ENCODE peak calls at places on chromosome 7, in five cellular contexts. One of them, this sample, is unnamed.

GRCh38 chr7:157077986-157078644 is 60.6 kb upstream of the UBE3C start:
- DNase-seq in H1: no peak
- DNase-seq in neuronal stem cell: no peak
- DNase-seq in mesenchymal stem cell: no peak
- DNase-seq in trophoblast cell: no peak
- DNase-seq in this sample: peak; percentile 60

GRCh38 chr7:112254709-112255387 is 48.4 kb downstream of the ZNF277 start:
- DNase-seq in H1: no peak
- DNase-seq in neuronal stem cell: no peak
- DNase-seq in mesenchymal stem cell: no peak
- DNase-seq in trophoblast cell: no peak
- DNase-seq in this sample: no peak

GRCh38 chr7:4149236-4149635 is 532.9 kb upstream of the FOXK1 start:
- DNase-seq in H1: no peak
- DNase-seq in neuronal stem cell: no peak
- DNase-seq in mesenchymal stem cell: no peak
- DNase-seq in trophoblast cell: no peak
- DNase-seq in this sample: no peak

GRCh38 chr7:55516399-55516798 is 55.9 kb downstream of the VOPP1 start:
- DNase-seq in H1: no peak
- DNase-seq in neuronal stem cell: no peak
- DNase-seq in mesenchymal stem cell: no peak
- DNase-seq in trophoblast cell: no peak
- DNase-seq in this sample: no peak

GRCh38 chr7:83509255-83510021 is 139.5 kb downstream of the SEMA3E start:
- DNase-seq in H1: no peak
- DNase-seq in neuronal stem cell: no peak
- DNase-seq in mesenchymal stem cell: no peak
- DNase-seq in trophoblast cell: no peak
- DNase-seq in this sample: no peak

GRCh38 chr7:157204134-157204533 is 65.4 kb downstream of the UBE3C start:
- DNase-seq in H1: no peak
- DNase-seq in neuronal stem cell: no peak
- DNase-seq in mesenchymal stem cell: no peak
- DNase-seq in trophoblast cell: no peak
- DNase-seq in this sample: no peak

GRCh38 chr7:39022796-39023195 is 45.1 kb downstream of the POU6F2 start:
- DNase-seq in H1: no peak
- DNase-seq in neuronal stem cell: no peak
- DNase-seq in mesenchymal stem cell: no peak
- DNase-seq in trophoblast cell: no peak
- DNase-seq in this sample: no peak

GRCh38 chr7:105298004-105298403 is 90.7 kb downstream of the SRPK2 start:
- DNase-seq in H1: no peak
- DNase-seq in neuronal stem cell: no peak
- DNase-seq in mesenchymal stem cell: no peak
- DNase-seq in trophoblast cell: no peak
- DNase-seq in this sample: no peak

GRCh38 chr7:55265836-55266235 is 99.3 kb upstream of the LANCL2 start:
- DNase-seq in H1: no peak
- DNase-seq in neuronal stem cell: no peak
- DNase-seq in mesenchymal stem cell: no peak
- DNase-seq in trophoblast cell: no peak
- DNase-seq in this sample: no peak

GRCh38 chr7:2633538-2634264 is 1.9 kb downstream of the TTYH3 start:
- DNase-seq in H1: no peak
- DNase-seq in neuronal stem cell: no peak
- DNase-seq in mesenchymal stem cell: peak; percentile 96
- DNase-seq in trophoblast cell: peak; percentile 94
- DNase-seq in this sample: no peak
- H2BK120ac ChIP-seq in H1: no peak overlapping the region
- H2BK120ac ChIP-seq in neuronal stem cell: no peak overlapping the region
- H2BK120ac ChIP-seq in mesenchymal stem cell: peak overlapping the region; percentile 71
- H2BK120ac ChIP-seq in trophoblast cell: no peak overlapping the region
- H2BK120ac ChIP-seq in this sample: no peak overlapping the region

DNA sequence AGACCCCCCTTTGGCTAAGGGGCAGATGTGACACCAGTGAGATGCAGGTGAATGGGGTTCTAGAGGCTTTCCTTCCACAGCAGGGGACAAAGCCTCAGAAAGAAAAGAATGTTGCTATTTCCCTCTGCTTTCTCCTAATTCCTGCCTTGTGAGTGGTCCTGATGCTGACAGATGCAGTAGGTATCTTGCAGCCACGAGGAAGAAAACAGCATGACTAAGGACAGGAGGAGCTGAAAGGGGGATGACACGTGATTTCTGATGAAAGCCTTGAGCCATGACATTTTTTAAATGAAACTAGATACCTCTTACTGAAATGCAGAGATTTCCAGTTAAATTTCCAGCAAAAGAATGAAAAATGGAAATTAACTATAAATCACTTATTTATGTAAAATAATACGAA is 92.4 kb downstream of the C1GALT1 start:
- DNase-seq in H1: no peak
- DNase-seq in neuronal stem cell: no peak
- DNase-seq in mesenchymal stem cell: no peak
- DNase-seq in trophoblast cell: no peak
- DNase-seq in this sample: no peak
- H2BK12ac ChIP-seq in H1: no peak overlapping the region
- H2BK12ac ChIP-seq in neuronal stem cell: no peak overlapping the region
- H2BK12ac ChIP-seq in mesenchymal stem cell: no peak overlapping the region
- H2BK12ac ChIP-seq in trophoblast cell: no peak overlapping the region
- H2BK12ac ChIP-seq in this sample: no peak overlapping the region

GRCh38 chr7:149261321-149261828 is 621 bp upstream of the ZNF783 start:
- DNase-seq in H1: no peak
- DNase-seq in neuronal stem cell: no peak
- DNase-seq in mesenchymal stem cell: peak; percentile 51
- DNase-seq in trophoblast cell: peak; percentile 54
- DNase-seq in this sample: no peak
- H2BK120ac ChIP-seq in H1: no peak overlapping the region
- H2BK120ac ChIP-seq in neuronal stem cell: no peak overlapping the region
- H2BK120ac ChIP-seq in mesenchymal stem cell: no peak overlapping the region
- H2BK120ac ChIP-seq in trophoblast cell: peak overlapping the region; percentile 23
- H2BK120ac ChIP-seq in this sample: no peak overlapping the region

DNA sequence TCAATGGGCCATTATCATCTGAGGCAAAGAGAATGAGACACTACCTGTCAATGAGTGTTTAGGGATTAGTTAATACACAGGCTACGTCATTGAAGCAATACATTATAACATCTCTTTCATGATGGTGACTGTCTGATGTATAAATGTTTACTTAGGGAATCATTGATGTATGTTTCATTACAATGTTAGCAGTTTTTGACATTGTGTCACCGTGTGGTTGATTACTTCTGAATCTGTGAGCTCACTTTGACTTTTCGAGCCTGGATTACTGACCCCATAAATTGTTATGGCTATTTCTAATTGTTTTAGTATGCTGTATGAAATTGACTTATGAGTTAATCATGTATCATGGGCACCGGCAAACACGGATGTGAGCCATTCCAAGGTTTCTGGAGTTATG is 494.0 kb downstream of the MAGI2 start:
- DNase-seq in H1: no peak
- DNase-seq in neuronal stem cell: no peak
- DNase-seq in mesenchymal stem cell: no peak
- DNase-seq in trophoblast cell: no peak
- DNase-seq in this sample: no peak
- H2BK12ac ChIP-seq in H1: no peak overlapping the region
- H2BK12ac ChIP-seq in neuronal stem cell: no peak overlapping the region
- H2BK12ac ChIP-seq in mesenchymal stem cell: no peak overlapping the region
- H2BK12ac ChIP-seq in trophoblast cell: no peak overlapping the region
- H2BK12ac ChIP-seq in this sample: no peak overlapping the region

DNA sequence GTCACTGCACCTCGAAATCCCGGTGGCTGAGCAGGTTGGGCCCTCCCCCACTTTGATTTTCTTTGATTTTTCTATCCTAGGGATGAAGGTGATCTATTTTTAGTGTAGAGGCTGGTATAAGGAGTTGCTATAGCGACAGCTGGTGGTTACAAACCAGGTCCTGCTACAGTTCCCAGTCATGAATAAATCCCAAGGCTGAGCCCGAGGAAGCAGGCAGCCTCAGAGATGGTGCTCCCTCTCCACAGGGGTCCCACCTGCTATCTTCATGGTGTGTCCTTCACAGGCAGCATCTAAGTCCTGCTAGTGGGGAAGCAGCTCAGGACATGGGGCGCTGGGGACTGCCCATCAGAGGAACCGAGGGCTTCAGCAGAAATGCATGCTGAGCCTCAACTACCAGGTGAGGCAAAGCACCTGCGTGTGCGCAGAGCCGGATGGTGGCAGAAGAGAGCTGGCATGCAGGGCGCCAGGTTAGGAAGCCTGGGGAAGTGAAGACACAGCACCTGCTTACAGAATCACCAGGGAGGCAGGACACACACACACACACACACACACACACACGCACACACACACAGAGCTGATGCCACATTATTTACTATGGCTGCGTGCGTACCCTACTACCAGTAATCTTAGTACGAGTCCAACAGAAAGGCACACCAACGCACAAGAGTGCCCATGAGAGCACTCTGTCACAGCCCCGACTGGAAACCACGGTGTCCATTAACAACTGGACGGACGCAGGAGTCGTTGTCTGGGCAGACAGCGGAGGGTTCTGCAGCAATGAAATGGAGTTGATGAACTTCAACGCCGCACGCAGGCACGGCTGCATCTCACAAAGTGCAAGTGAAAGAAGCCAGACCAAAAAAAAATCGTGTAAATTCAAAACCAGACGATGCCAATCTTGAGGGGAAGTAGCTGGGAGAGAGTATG is 150.8 kb downstream of the PRKAG2 start:
- DNase-seq in H1: no peak
- DNase-seq in neuronal stem cell: no peak
- DNase-seq in mesenchymal stem cell: peak; percentile 61
- DNase-seq in trophoblast cell: peak; percentile 24
- DNase-seq in this sample: no peak
- H2BK120ac ChIP-seq in H1: no peak overlapping the region
- H2BK120ac ChIP-seq in neuronal stem cell: no peak overlapping the region
- H2BK120ac ChIP-seq in mesenchymal stem cell: no peak overlapping the region
- H2BK120ac ChIP-seq in trophoblast cell: no peak overlapping the region
- H2BK120ac ChIP-seq in this sample: no peak overlapping the region

DNA sequence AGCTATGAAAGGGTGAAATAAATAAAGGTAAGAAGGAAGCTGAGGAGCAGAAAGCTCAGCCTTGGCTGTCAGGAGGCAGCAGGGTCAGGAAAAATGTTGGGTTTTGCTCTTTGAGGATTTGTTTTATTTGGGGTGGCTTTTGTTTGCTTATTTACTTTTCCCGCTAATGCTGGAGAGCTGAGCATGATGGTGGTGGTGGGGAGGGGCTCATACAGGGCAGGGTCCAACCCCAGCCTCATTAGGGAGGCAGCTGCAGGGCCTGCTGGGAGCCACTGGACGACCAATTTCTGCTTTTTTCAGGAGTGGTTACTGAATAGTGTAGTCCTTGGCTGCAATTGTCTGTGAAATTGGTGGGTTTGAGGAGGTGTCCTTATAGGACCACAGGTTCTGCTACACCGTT is 36.3 kb downstream of the CCM2 start:
- DNase-seq in H1: no peak
- DNase-seq in neuronal stem cell: no peak
- DNase-seq in mesenchymal stem cell: no peak
- DNase-seq in trophoblast cell: no peak
- DNase-seq in this sample: no peak
- H2BK12ac ChIP-seq in H1: no peak overlapping the region
- H2BK12ac ChIP-seq in neuronal stem cell: no peak overlapping the region
- H2BK12ac ChIP-seq in mesenchymal stem cell: no peak overlapping the region
- H2BK12ac ChIP-seq in trophoblast cell: no peak overlapping the region
- H2BK12ac ChIP-seq in this sample: no peak overlapping the region

GRCh38 chr7:117085275-117085674 is 132.0 kb downstream of the ST7 start:
- DNase-seq in H1: no peak
- DNase-seq in neuronal stem cell: no peak
- DNase-seq in mesenchymal stem cell: no peak
- DNase-seq in trophoblast cell: no peak
- DNase-seq in this sample: no peak

GRCh38 chr7:117086788-117087187 is 133.5 kb downstream of the ST7 start:
- DNase-seq in H1: no peak
- DNase-seq in neuronal stem cell: no peak
- DNase-seq in mesenchymal stem cell: peak; percentile 35
- DNase-seq in trophoblast cell: no peak
- DNase-seq in this sample: no peak

GRCh38 chr7:117084286-117084685 is 131.0 kb downstream of the ST7 start:
- DNase-seq in H1: no peak
- DNase-seq in neuronal stem cell: no peak
- DNase-seq in mesenchymal stem cell: no peak
- DNase-seq in trophoblast cell: peak; percentile 65
- DNase-seq in this sample: no peak

GRCh38 chr7:117087639-117088396 is 134.5 kb downstream of the ST7 start:
- DNase-seq in H1: no peak
- DNase-seq in neuronal stem cell: no peak
- DNase-seq in mesenchymal stem cell: no peak
- DNase-seq in trophoblast cell: no peak
- DNase-seq in this sample: no peak

GRCh38 chr7:117085769-117086463 is 132.6 kb downstream of the ST7 start:
- DNase-seq in H1: no peak
- DNase-seq in neuronal stem cell: no peak
- DNase-seq in mesenchymal stem cell: peak; percentile 45
- DNase-seq in trophoblast cell: no peak
- DNase-seq in this sample: no peak
- H2BK120ac ChIP-seq in H1: no peak overlapping the region
- H2BK120ac ChIP-seq in neuronal stem cell: no peak overlapping the region
- H2BK120ac ChIP-seq in mesenchymal stem cell: no peak overlapping the region
- H2BK120ac ChIP-seq in trophoblast cell: no peak overlapping the region
- H2BK120ac ChIP-seq in this sample: no peak overlapping the region

DNA sequence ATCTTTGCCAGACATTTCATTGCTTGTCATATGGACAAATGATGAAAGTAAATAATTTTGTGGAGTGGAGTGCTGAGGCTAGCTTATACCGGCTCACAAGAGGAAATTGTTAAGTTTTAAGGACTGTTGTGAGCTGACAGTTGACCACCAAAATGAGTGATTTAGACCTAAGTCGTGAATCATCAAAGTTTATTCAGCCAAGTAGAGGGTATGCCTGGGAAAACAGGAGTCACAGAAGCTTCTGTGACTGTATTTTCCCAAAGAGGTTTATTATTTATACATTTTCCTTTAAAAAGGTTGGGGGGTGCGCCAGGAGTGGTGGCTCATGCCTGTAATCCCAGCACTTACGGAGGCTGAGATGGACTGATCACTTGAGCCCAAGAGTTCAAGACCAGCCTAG is 21.8 kb downstream of the MRPS24 start:
- DNase-seq in H1: no peak
- DNase-seq in neuronal stem cell: no peak
- DNase-seq in mesenchymal stem cell: no peak
- DNase-seq in trophoblast cell: no peak
- DNase-seq in this sample: no peak
- H2BK12ac ChIP-seq in H1: no peak overlapping the region
- H2BK12ac ChIP-seq in neuronal stem cell: no peak overlapping the region
- H2BK12ac ChIP-seq in mesenchymal stem cell: no peak overlapping the region
- H2BK12ac ChIP-seq in trophoblast cell: no peak overlapping the region
- H2BK12ac ChIP-seq in this sample: no peak overlapping the region

This sample was measured in H9.